ENCODE peak calls at places on chromosomes 11 and 22, in ten cellular contexts. J, L, B, Q, Z, E, P, I, C and Y are unnamed samples. For H3K4me1, the result is how much of the 10 kb centered on the place peaks cover.

GRCh38 chr11:62854825-62855570 is 15.6 kb upstream of the WDR74 start:
- DNase-seq in J (no peak), I (no peak), E (no peak), B (no peak), Q (no peak), L (no peak), C (no peak), Z (no peak), P (no peak), Y (no peak)

GRCh38 chr22:37753746-37754145 is 54.0 kb upstream of the GCAT start:
- DNase-seq in I (no peak), J (no peak), E (peak), Z (no peak), L (no peak), B (no peak), C (no peak), Q (no peak), P (no peak), Y (no peak)

GRCh38 chr11:104668797-104669463 is 229.3 kb downstream of the CASP12 start:
- DNase-seq in L (no peak), P (peak), Q (no peak), B (no peak), C (no peak), I (no peak), J (peak), E (peak), Z (peak), Y (no peak)

GRCh38 chr11:43941257-43941879 is 1.1 kb upstream of the C11orf96 start:
- DNase-seq in E (no peak), J (no peak), B (no peak), P (no peak), Z (peak), Q (no peak), I (no peak), C (no peak), L (no peak), Y (no peak)

GRCh38 chr11:2772544-2773031 is 72.8 kb upstream of the KCNQ1OT1 start:
- DNase-seq in P (no peak), L (no peak), J (no peak), Q (no peak), E (peak), B (no peak), I (no peak), C (no peak), Z (peak), Y (peak)

GRCh38 chr11:19345519-19345847 is 104.7 kb upstream of the E2F8 start:
- DNase-seq in L (no peak), B (no peak), Z (peak), E (no peak), C (peak), J (no peak), P (peak), I (no peak), Q (no peak), Y (no peak)

GRCh38 chr11:102936864-102937509 is 18.5 kb downstream of the MMP13 start:
- DNase-seq in E (no peak), L (no peak), C (no peak), J (no peak), B (no peak), Q (no peak), P (no peak), I (no peak), Z (no peak), Y (no peak)

GRCh38 chr22:46933040-46933439 is 170.6 kb downstream of the TBC1D22A start:
- DNase-seq in P (no peak), I (no peak), Q (peak), L (no peak), B (no peak), C (peak), Z (no peak), J (no peak), E (no peak), Y (no peak)

GRCh38 chr11:64990222-64990918 is 6.4 kb downstream of the BATF2 start:
- DNase-seq in Q (no peak), B (no peak), P (no peak), E (peak), I (peak), J (no peak), C (peak), Z (peak), L (no peak), Y (no peak)

GRCh38 chr11:32052218-32052617 is 38.7 kb upstream of the RCN1 start:
- DNase-seq in C (peak), P (peak), I (peak), J (peak), B (peak), Q (peak), Z (peak), L (peak), E (peak), Y (peak)

GRCh38 chr11:1138053-1138452 is 19.7 kb upstream of the MUC5AC start:
- DNase-seq in J (no peak), L (no peak), Z (no peak), E (peak), I (no peak), C (no peak), B (no peak), P (no peak), Q (no peak), Y (no peak)

GRCh38 chr22:32100711-32101110 is 57.6 kb downstream of the SLC5A1 start:
- DNase-seq in Z (no peak), E (no peak), P (no peak), C (no peak), Q (no peak), B (no peak), J (no peak), I (no peak), L (no peak), Y (no peak)

GRCh38 chr11:118206612-118207031 is 18.2 kb downstream of the JAML start:
- DNase-seq in L (no peak), I (no peak), C (no peak), J (no peak), Z (peak), B (no peak), Q (no peak), E (no peak), P (no peak), Y (no peak)

GRCh38 chr11:118735203-118735602 is 55.8 kb upstream of the TREH start:
- DNase-seq in J (no peak), I (no peak), E (no peak), P (no peak), Z (no peak), C (no peak), B (no peak), Q (no peak), L (no peak), Y (no peak)

GRCh38 chr11:35714882-35715612 is 52.5 kb downstream of the TRIM44 start:
- DNase-seq in B (no peak), E (peak), C (no peak), J (no peak), Z (peak), I (no peak), Q (no peak), L (no peak), P (peak), Y (no peak)

GRCh38 chr11:1082346-1082727 is 7.7 kb downstream of the MUC2 start:
- DNase-seq in B (no peak), J (no peak), I (no peak), Q (no peak), C (no peak), E (no peak), P (no peak), Z (no peak), L (no peak), Y (peak)

GRCh38 chr11:121829159-121829643 is 286.8 kb downstream of the BLID start:
- DNase-seq in E (peak), C (peak), Z (peak), J (no peak), L (no peak), I (peak), P (no peak), Q (no peak), B (no peak), Y (no peak)

GRCh38 chr11:24422371-24422770 is 74.5 kb upstream of the LUZP2 start:
- DNase-seq in L (no peak), J (no peak), I (no peak), P (peak), C (no peak), E (peak), Q (no peak), Z (no peak), B (no peak), Y (no peak)

GRCh38 chr22:45318558-45319318 is 9.0 kb downstream of the FAM118A start:
- DNase-seq in P (peak), C (no peak), Z (peak), E (peak), L (no peak), I (no peak), B (no peak), Q (no peak), J (peak), Y (no peak)

DNA sequence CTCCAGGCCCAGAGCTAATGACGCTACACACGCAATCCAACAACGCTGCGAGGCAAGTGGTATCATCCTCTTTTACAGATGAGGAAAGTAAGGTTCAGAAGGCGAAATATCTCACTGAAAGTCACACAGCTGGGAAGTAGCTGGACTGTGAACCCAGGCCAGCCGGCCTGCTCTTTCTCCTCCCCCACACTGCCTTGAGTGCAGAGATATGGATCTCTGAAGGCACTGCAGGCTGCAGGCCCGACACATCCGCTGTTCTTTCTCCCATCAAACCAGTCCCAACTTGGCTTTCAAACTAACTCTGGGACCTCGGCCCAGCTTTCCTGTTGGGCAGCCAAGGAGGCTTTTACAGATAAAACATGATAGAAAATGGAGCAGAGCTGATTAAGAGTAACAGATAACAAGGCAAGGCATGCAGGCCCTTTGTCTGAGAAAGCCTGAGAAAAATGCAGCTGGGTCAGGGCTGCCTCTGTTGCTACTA is 64.0 kb upstream of the PTPRJ start:
- DNase-seq in E (peak), C (peak), Z (peak), I (peak), J (peak), L (no peak), P (peak), B (peak), Q (peak), Y (no peak)
- H3K27ac ChIP-seq in E (no peak), C (peak), Z (peak), I (peak), J (peak), L (no peak), P (peak), B (peak), Q (peak), Y (peak)

GRCh38 chr22:42614312-42615091 is at the start of gene POLDIP3:
- DNase-seq in B (peak), I (peak), C (peak), Z (peak), E (peak), Q (peak), L (peak), J (peak), P (peak), Y (peak)
- H3K4me1 ChIP-seq in B (under half), I (half or more), C (under half), Z (under half), E (under half), Q (under half), L (under half), J (under half), P (under half), Y (half or more)

DNA sequence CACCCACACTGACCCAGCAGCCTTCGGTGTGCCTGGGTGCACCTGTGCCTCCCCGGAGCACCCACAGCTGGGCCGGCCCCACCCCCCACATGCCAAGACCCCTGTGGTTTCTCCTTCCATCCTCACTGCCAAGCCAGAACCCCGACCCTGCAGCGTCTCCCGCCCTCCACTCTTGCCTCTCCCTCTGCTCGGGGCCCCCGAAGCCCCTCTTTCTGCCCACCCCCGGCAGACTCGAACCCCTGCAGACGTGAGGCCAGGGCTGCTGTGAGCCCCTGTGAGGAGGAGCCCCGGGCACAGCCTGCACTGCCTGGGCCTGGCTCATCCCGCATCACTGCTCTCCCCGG is 521.1 kb downstream of the BRD1 start:
- DNase-seq in P (no peak), Z (no peak), L (no peak), I (no peak), Q (no peak), J (no peak), E (no peak), C (peak), B (no peak), Y (peak)
- H3K27ac ChIP-seq in P (no peak), Z (no peak), L (no peak), I (no peak), Q (no peak), J (no peak), E (no peak), C (no peak), B (no peak), Y (no peak)

DNA sequence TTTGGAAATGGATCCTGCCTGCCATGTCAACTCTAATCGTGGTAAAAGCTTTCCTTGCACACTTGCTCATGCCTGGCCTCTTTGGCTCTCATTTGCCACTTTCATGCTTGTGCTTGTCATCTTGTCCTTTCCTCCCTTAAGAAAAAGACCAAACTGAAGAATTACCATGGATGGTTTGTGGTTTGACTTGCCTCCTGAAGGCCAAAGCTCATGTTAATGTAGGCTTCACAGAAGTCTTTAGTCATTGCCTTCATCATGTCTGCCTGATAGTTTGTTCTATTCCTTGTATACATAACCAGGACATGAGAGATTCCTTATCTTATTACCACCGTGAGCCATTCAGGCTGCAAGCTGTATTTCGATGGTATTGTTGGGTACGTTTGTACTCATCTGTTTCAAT is 17.3 kb downstream of the TEAD1 start:
- DNase-seq in B (no peak), P (no peak), Z (no peak), E (peak), L (no peak), Q (no peak), J (peak), I (no peak), C (no peak), Y (no peak)
- H3K4me1 ChIP-seq in B (under half), P (half or more), Z (half or more), E (half or more), L (under half), Q (under half), J (under half), I (half or more), C (under half), Y (half or more)

DNA sequence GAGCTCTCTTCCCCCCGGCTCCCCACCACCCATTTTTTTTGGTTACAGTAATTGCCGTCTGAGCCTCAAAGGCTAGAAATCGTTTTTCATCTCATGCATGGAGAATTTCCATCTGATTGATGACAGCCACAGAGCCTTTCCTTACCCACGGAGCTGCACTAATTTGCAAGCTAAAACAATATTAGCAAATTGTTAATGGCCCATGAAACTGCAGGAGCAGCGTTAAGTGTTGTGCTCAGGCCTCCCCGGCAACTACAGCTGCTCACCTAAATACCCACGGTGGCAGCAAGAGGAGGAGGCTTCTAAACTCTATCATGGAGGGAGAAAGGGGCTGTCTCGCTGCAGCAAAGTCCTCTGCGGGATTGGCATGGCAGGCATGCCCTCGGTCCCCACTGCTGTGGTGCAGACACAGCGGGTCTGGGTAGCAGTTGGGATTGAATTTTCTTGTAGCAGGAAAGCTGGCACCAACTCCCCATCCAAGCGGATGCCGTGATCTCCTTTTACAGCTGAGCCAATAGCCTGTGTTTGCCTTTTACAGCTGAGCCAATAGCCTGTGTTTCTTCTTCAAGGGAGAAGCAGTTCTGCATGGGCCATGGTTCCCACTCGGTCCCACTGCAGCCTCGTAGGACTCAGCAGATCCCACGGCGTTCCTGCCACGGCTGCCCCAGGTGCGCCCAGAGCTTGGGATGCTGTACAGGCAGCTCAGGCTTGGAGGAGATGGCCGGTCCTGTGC is 412.3 kb downstream of the BRD1 start:
- DNase-seq in L (no peak), B (no peak), J (no peak), C (no peak), P (no peak), Z (no peak), E (no peak), I (no peak), Q (no peak), Y (no peak)
- H3K27ac ChIP-seq in L (no peak), B (no peak), J (no peak), C (no peak), P (no peak), Z (no peak), E (no peak), I (no peak), Q (no peak), Y (no peak)

GRCh38 chr22:25976346-25976745 is 192.9 kb upstream of the SEZ6L start:
- DNase-seq in Z (no peak), L (no peak), C (no peak), J (no peak), B (no peak), I (no peak), E (no peak), P (no peak), Q (no peak), Y (no peak)

DNA sequence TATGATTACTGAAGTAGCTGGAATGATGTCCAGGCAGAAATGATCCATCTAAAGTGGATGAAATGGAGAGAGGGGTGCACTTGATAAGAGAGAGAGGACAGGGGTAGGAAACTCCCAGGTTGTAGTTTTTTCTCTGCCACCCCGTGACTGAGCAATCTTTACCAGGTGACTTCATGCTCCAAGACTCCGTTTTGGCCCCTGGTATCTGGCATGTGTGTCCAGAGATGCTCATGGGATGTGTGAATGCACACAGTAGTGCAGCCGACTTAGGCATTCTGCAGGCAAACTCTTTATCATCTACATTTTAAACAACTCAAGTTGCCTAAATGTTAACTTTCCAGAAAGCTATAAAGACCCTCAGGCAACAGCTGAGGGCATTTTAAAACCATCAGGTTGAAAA is 189.3 kb upstream of the SEZ6L start:
- DNase-seq in B (no peak), E (no peak), Q (no peak), Z (no peak), P (no peak), L (no peak), C (no peak), J (no peak), I (no peak), Y (no peak)
- H3K4me1 ChIP-seq in B (under half), E (under half), Q (under half), Z (under half), P (under half), L (under half), C (under half), J (under half), I (under half), Y (under half)

DNA sequence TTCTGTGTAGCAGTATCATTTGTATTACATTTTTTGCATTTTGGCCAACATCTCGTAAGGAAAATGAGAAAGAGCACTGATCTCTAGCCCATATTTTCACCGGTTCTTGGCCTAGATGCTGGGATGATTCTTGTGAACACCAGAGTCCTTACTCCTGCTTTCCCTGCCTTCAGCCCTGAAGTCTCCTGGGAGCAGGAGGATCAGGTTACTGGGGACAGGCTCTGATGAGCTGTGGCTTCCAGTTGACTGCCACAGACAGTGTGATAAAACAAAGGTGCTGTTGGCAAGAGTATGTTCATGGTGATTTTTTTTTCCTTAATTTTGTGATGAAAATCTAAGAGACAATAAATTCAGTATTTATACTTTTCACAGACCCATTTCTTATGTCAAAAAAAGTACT is 34.2 kb upstream of the ADSL start:
- DNase-seq in I (no peak), L (no peak), J (no peak), Q (no peak), Z (no peak), C (no peak), E (no peak), P (no peak), B (no peak), Y (no peak)
- H3K27ac ChIP-seq in I (no peak), L (no peak), J (peak), Q (no peak), Z (no peak), C (no peak), E (no peak), P (no peak), B (no peak), Y (no peak)

GRCh38 chr11:67417425-67417824 is 1.9 kb downstream of the CARNS1 start:
- DNase-seq in C (no peak), E (no peak), L (no peak), Z (no peak), B (no peak), I (no peak), P (no peak), J (no peak), Q (no peak), Y (no peak)
- H3K4me1 ChIP-seq in C (under half), E (under half), L (half or more), Z (under half), B (under half), I (half or more), P (under half), J (under half), Q (under half), Y (half or more)